ENCODE peak calls at places on chromosomes 1 and 21, in four cellular contexts. One of them, this sample, is unnamed.

GRCh38 chr1:168092566-168093355 is 44.0 kb downstream of the GPR161 start:
- DNase-seq in CD8-positive, alpha-beta T cell: peak
- DNase-seq in OCI-LY7: no peak
- DNase-seq in lower leg skin: no peak
- DNase-seq in this sample: no peak

GRCh38 chr1:22388666-22389455 is 62.8 kb upstream of the ZBTB40 start:
- DNase-seq in CD8-positive, alpha-beta T cell: no peak
- DNase-seq in lower leg skin: no peak
- DNase-seq in OCI-LY7: no peak
- DNase-seq in this sample: no peak

GRCh38 chr1:156524481-156524869 is 23.9 kb upstream of the MEF2D start:
- DNase-seq in OCI-LY7: no peak
- DNase-seq in CD8-positive, alpha-beta T cell: no peak
- DNase-seq in lower leg skin: no peak
- DNase-seq in this sample: no peak

GRCh38 chr1:107277022-107277421 is 136.2 kb downstream of the NTNG1 start:
- DNase-seq in CD8-positive, alpha-beta T cell: no peak
- DNase-seq in lower leg skin: peak
- DNase-seq in OCI-LY7: peak
- DNase-seq in this sample: peak

GRCh38 chr1:20625176-20626097 is 7.8 kb upstream of the PINK1 start:
- DNase-seq in OCI-LY7: no peak
- DNase-seq in CD8-positive, alpha-beta T cell: no peak
- DNase-seq in lower leg skin: no peak
- DNase-seq in this sample: no peak

GRCh38 chr1:25724201-25724600 is 75.8 kb upstream of the SELENON start:
- DNase-seq in lower leg skin: peak
- DNase-seq in CD8-positive, alpha-beta T cell: no peak
- DNase-seq in OCI-LY7: no peak
- DNase-seq in this sample: no peak

GRCh38 chr21:26409735-26410134 is 163.4 kb downstream of the CYYR1 start:
- DNase-seq in OCI-LY7: no peak
- DNase-seq in CD8-positive, alpha-beta T cell: no peak
- DNase-seq in lower leg skin: no peak
- DNase-seq in this sample: no peak

GRCh38 chr1:66143661-66144060 is 351.0 kb downstream of the PDE4B start:
- DNase-seq in CD8-positive, alpha-beta T cell: no peak
- DNase-seq in lower leg skin: no peak
- DNase-seq in OCI-LY7: no peak
- DNase-seq in this sample: no peak

GRCh38 chr1:38826262-38826661 is 33.3 kb downstream of the RRAGC start:
- DNase-seq in OCI-LY7: no peak
- DNase-seq in lower leg skin: no peak
- DNase-seq in CD8-positive, alpha-beta T cell: no peak
- DNase-seq in this sample: no peak

GRCh38 chr1:22031214-22031962 is 21.1 kb upstream of the CDC42 start:
- DNase-seq in OCI-LY7: no peak
- DNase-seq in lower leg skin: no peak
- DNase-seq in CD8-positive, alpha-beta T cell: no peak
- DNase-seq in this sample: no peak

GRCh38 chr1:177973585-177973984 is 3.7 kb upstream of the SEC16B start:
- DNase-seq in CD8-positive, alpha-beta T cell: no peak
- DNase-seq in OCI-LY7: no peak
- DNase-seq in lower leg skin: no peak
- DNase-seq in this sample: no peak

GRCh38 chr21:37766104-37766503 is 150.2 kb downstream of the KCNJ6 start:
- DNase-seq in lower leg skin: no peak
- DNase-seq in OCI-LY7: no peak
- DNase-seq in CD8-positive, alpha-beta T cell: no peak
- DNase-seq in this sample: no peak

GRCh38 chr1:1351511-1352427 is 2.6 kb upstream of the DVL1 start:
- DNase-seq in CD8-positive, alpha-beta T cell: no peak
- DNase-seq in OCI-LY7: no peak
- DNase-seq in lower leg skin: no peak
- DNase-seq in this sample: no peak

GRCh38 chr21:46096997-46097825 is 701 bp upstream of the COL6A2 start:
- DNase-seq in CD8-positive, alpha-beta T cell: peak
- DNase-seq in lower leg skin: peak
- DNase-seq in OCI-LY7: no peak
- DNase-seq in this sample: no peak

DNA sequence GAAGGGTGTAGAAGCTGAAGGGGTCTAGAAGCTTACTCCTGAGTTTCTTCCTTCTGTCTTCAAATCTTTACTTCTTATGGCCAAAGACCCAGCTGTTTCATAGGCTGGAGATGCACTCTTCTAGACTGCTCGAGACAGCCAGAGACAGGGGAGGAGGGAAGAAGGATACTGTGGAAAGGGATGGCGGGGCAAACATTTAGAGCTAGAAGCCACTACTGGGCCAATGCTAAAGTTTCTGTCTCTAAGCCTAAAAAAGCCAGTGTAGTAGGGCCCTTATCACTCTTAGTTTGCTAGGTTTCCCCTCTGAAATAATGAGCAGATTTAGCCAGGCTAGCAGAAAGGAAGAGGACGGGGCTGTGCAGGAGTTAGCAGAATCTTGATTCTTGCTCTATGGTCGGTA is 17.0 kb downstream of the REG4 start:
- DNase-seq in CD8-positive, alpha-beta T cell: no peak
- DNase-seq in lower leg skin: no peak
- DNase-seq in OCI-LY7: no peak
- DNase-seq in this sample: no peak
- TF ChIP-seq CTCF in CD8-positive, alpha-beta T cell: no peak
- TF ChIP-seq CTCF in lower leg skin: no peak
- TF ChIP-seq CTCF in OCI-LY7: no peak
- TF ChIP-seq CTCF in this sample: no peak

DNA sequence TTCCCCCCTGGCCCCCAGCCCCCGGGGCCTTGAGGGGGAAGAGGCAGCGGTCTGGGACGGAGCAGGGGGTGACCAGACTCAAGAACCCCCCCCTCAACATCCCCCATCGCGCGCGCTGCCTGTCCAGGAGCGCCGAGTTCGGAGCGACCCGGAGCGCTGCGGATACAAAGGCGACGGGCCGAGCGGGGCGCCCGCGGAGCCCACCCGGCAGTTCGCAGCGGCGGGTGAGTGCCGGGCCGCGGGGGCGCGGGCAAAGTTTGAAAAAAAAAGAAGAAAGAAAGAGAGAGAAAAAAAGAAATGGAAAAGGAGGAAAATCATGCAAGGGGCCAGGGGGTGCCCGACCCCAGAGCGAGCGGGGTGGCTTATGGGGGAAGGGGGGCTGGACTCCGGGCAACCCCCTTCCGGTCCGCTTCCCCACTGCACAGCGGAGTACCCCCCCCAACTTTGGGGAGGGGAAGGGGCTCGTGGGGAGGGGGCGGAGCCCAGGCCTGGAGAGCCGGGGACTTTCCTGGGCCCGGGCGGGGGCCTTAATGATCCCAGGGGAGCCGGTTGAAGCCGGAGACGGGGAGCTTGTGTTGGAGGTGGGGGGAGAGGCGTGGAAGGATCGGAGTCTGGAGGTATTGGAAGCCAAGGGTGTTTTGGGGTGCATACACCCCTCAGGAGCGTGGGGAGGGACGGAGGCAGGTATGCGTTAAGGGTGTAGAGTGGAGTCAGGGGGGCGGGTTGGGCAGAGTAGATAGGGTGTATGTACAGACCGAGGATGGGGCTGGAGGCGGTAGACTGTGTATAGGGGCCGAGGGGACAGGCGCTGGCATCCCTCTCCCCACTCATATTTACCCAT is 502 bp downstream of the VANGL2 start:
- DNase-seq in OCI-LY7: peak
- DNase-seq in CD8-positive, alpha-beta T cell: peak
- DNase-seq in lower leg skin: no peak
- DNase-seq in this sample: peak
- TF ChIP-seq CTCF in OCI-LY7: no peak
- TF ChIP-seq CTCF in CD8-positive, alpha-beta T cell: no peak
- TF ChIP-seq CTCF in lower leg skin: no peak
- TF ChIP-seq CTCF in this sample: no peak

DNA sequence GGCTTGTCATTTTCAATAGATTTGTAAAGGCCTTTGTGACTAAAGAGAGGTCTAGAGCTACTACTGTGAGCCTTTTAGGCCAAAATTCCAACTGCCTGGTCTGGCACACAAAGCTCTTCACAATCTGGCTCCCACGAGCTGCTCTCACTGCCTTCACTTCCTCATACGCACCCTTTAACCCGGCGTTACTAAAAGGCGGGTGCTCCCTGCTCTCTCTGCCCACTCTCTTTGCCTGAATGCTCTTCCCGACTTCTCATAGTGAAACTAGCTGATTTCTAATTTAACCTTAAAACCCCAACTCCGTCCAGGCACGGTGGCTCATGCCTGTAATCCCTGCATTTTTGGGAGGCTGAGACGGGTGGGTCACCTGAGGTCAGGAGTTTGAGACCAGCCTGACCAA is 14.2 kb downstream of the BSDC1 start:
- DNase-seq in OCI-LY7: no peak
- DNase-seq in CD8-positive, alpha-beta T cell: no peak
- DNase-seq in lower leg skin: no peak
- DNase-seq in this sample: no peak
- TF ChIP-seq CTCF in OCI-LY7: no peak
- TF ChIP-seq CTCF in CD8-positive, alpha-beta T cell: no peak
- TF ChIP-seq CTCF in lower leg skin: no peak
- TF ChIP-seq CTCF in this sample: no peak

GRCh38 chr1:150869683-150870082 is 6.7 kb downstream of the ARNT start:
- DNase-seq in OCI-LY7: no peak
- DNase-seq in CD8-positive, alpha-beta T cell: no peak
- DNase-seq in lower leg skin: no peak
- DNase-seq in this sample: no peak
- TF ChIP-seq CTCF in OCI-LY7: no peak
- TF ChIP-seq CTCF in CD8-positive, alpha-beta T cell: no peak
- TF ChIP-seq CTCF in lower leg skin: no peak
- TF ChIP-seq CTCF in this sample: no peak

DNA sequence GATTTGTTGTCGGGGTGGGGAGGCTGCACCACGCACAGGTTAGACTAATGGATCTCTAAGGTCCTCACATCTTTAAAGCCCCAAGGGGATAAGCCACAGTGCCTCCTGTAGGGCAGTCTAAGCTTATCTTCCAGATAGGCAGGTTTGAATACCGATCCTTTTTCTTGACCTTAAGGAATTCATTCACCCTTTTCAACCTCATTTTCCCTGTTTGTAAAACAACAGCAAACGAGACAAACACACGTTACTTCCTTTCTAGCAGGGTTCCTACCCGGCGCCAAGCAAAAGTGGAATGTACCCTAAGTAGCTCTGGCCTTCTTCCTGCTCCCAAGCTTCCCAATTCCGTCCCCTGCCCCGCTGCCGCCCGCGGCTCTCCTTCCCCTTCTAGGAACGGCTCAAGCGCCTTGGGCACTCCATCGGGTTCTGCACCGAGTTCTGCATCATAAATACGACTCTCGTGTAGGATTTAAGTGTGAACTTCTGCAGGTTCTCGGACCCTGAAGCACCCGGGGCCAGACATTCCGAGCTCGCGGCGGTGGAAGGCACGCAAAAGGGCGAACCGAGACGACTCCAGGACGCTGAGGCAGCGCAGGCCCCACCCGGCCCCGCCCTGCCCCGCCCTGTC is 548 bp upstream of the CDC20 start:
- DNase-seq in lower leg skin: no peak
- DNase-seq in CD8-positive, alpha-beta T cell: no peak
- DNase-seq in OCI-LY7: peak
- DNase-seq in this sample: no peak
- TF ChIP-seq CTCF in lower leg skin: no peak
- TF ChIP-seq CTCF in CD8-positive, alpha-beta T cell: peak
- TF ChIP-seq CTCF in OCI-LY7: peak
- TF ChIP-seq CTCF in this sample: peak

GRCh38 chr1:169106095-169106920 is at the start of gene ATP1B1:
- DNase-seq in OCI-LY7: peak
- DNase-seq in lower leg skin: peak
- DNase-seq in CD8-positive, alpha-beta T cell: peak
- DNase-seq in this sample: peak
- TF ChIP-seq CTCF in OCI-LY7: peak
- TF ChIP-seq CTCF in lower leg skin: no peak
- TF ChIP-seq CTCF in CD8-positive, alpha-beta T cell: peak
- TF ChIP-seq CTCF in this sample: peak

DNA sequence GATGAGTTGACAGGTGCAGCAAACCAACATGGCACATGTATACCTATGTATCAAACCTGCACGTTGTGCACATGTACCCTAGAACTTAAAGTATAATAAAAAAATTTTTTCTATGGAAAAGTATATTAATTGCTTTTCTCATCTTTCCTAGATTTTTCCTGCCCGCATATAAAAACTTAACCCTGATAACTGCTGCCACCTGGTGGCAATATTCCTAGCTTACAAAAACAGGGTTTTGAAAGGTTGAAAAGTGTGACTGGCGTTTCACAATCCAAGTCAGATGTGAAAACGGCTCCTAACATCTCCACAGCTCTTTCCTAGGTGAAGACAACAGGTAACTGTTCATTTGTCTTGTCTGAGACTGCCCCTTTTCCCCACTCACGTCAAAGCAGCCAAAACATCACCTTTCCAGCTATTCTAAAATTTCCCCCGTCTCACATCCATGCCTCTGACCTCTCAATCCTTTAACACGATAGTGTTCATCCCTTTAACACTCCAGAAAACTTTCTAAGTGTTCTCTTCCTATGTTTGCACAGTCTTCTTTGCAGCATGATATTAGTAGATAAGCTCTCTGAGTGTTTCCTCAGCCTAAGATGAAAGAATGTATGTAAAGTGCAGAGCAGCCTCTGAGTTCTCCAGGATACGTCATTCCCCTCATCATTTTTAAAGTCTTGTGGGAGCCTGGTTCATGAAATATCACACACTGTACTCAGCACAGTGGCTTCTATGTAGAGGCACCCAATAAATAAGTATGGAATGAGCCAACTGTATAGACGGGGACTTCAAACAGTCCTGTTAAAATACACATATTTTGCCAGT is 27.5 kb downstream of the OVGP1 start:
- DNase-seq in lower leg skin: peak
- DNase-seq in CD8-positive, alpha-beta T cell: peak
- DNase-seq in OCI-LY7: peak
- DNase-seq in this sample: peak
- TF ChIP-seq CTCF in lower leg skin: no peak
- TF ChIP-seq CTCF in CD8-positive, alpha-beta T cell: peak
- TF ChIP-seq CTCF in OCI-LY7: peak
- TF ChIP-seq CTCF in this sample: peak

GRCh38 chr1:31504001-31504400 is 72.3 kb upstream of the TINAGL1 start:
- DNase-seq in CD8-positive, alpha-beta T cell: peak
- DNase-seq in OCI-LY7: no peak
- DNase-seq in lower leg skin: no peak
- DNase-seq in this sample: no peak

GRCh38 chr1:31503581-31503980 is 72.7 kb upstream of the TINAGL1 start:
- DNase-seq in OCI-LY7: no peak
- DNase-seq in CD8-positive, alpha-beta T cell: peak
- DNase-seq in lower leg skin: no peak
- DNase-seq in this sample: no peak

GRCh38 chr1:31502926-31503511 is 73.3 kb upstream of the TINAGL1 start:
- DNase-seq in CD8-positive, alpha-beta T cell: peak
- DNase-seq in OCI-LY7: no peak
- DNase-seq in lower leg skin: no peak
- DNase-seq in this sample: no peak

GRCh38 chr1:31502253-31502652 is 74.1 kb upstream of the TINAGL1 start:
- DNase-seq in CD8-positive, alpha-beta T cell: peak
- DNase-seq in OCI-LY7: no peak
- DNase-seq in lower leg skin: no peak
- DNase-seq in this sample: no peak

DNA sequence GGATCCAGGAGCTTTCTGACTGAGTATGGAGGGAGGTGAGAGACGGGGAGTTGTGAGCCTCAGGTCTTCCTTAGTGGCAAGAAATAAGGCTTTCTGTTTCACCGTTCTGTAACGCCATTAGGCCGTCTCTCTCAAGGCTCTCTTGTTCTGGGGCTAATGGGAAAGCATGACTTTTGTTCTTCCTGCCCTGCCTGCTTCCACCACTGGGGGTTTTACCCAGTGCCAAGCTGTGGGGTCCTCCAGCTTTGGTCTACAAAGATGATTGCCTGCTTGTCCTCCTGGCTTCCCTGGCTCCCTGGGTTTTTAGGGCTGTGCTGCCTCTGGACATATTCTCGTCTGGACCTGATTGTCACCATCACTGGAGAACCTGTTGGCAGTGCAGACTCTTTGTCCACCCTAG is 74.8 kb upstream of the TINAGL1 start:
- DNase-seq in CD8-positive, alpha-beta T cell: peak
- DNase-seq in lower leg skin: no peak
- DNase-seq in OCI-LY7: no peak
- DNase-seq in this sample: no peak
- TF ChIP-seq CTCF in CD8-positive, alpha-beta T cell: no peak
- TF ChIP-seq CTCF in lower leg skin: no peak
- TF ChIP-seq CTCF in OCI-LY7: peak
- TF ChIP-seq CTCF in this sample: peak